ENCODE peak calls at places on chromosomes 4 and X, in eight cellular contexts. T is T follicular helper cell, L is hypothalamus, X is aorta, E is upper lobe of right lung, R is tibial artery, K is WTC11, Q is heart right ventricle. C is an unnamed sample.

GRCh38 chr4:6612961-6613675 is 27.4 kb upstream of the MRFAP1 start:
- DNase-seq in T (no peak), L (no peak), X (peak; percentile 5), E (no peak), R (no peak), K (no peak), Q (no peak), C (no peak)

GRCh38 chr4:37157403-37158167 is 87.0 kb upstream of the NWD2 start:
- DNase-seq in T (no peak), L (no peak), X (no peak), E (no peak), R (no peak), K (no peak), Q (no peak), C (no peak)

GRCh38 chr4:52914051-52914605 is 52.0 kb downstream of the RASL11B start:
- DNase-seq in T (no peak), L (no peak), X (no peak), E (no peak), R (no peak), K (no peak), Q (no peak), C (no peak)

GRCh38 chrX:134676440-134676839 is 18.2 kb upstream of the PLAC1 start:
- DNase-seq in T (no peak), L (no peak), X (no peak), E (no peak), R (no peak), K (no peak), Q (no peak), C (no peak)

GRCh38 chr4:113596396-113596795 is 165.1 kb downstream of the CAMK2D start:
- DNase-seq in T (no peak), L (no peak), X (no peak), E (no peak), R (no peak), K (no peak), Q (no peak), C (no peak)

GRCh38 chr4:126890383-126890782 is 742.4 kb upstream of the INTU start:
- DNase-seq in T (no peak), L (no peak), X (no peak), E (no peak), R (no peak), K (no peak), Q (no peak), C (no peak)

GRCh38 chrX:65997978-65998717 is 41.7 kb downstream of the VSIG4 start:
- DNase-seq in T (no peak), L (no peak), X (no peak), E (no peak), R (no peak), K (no peak), Q (no peak), C (no peak)

GRCh38 chr4:189202182-189202868 is 738.3 kb upstream of the FRG1 start:
- DNase-seq in T (no peak), L (no peak), X (peak; percentile 84), E (peak; percentile 77), R (peak; percentile 69), K (peak; percentile 52), Q (peak; percentile 69), C (peak; percentile 16)

GRCh38 chrX:2788980-2789379 is 37.1 kb downstream of the XG start:
- DNase-seq in T (no peak), L (no peak), X (no peak), E (no peak), R (no peak), K (no peak), Q (no peak), C (no peak)

GRCh38 chr4:121073672-121074386 is 1.5 kb upstream of the NDNF start:
- DNase-seq in T (no peak), L (no peak), X (no peak), E (no peak), R (no peak), K (no peak), Q (no peak), C (no peak)

GRCh38 chr4:184215709-184216328 is 1.9 kb downstream of the ENPP6 start:
- DNase-seq in T (no peak), L (peak; percentile 38), X (no peak), E (no peak), R (no peak), K (no peak), Q (no peak), C (peak; percentile 47)

GRCh38 chrX:10156199-10157031 is at the start of gene CLCN4:
- DNase-seq in T (no peak), L (peak; percentile 43), X (peak; percentile 88), E (peak; percentile 87), R (peak; percentile 57), K (peak; percentile 58), Q (peak; percentile 71), C (peak; percentile 86)

C was measured in midbrain.